ENCODE peak calls at places on chromosomes 6 and 20, in five cellular contexts. K, A, L, Q and R are unnamed samples.

GRCh38 chr6:33417127-33417902 is 592 bp downstream of the CUTA start:
- DNase-seq in K (no peak), A (no peak), L (no peak), Q (no peak), R (peak)

GRCh38 chr20:50188879-50189680 is 1.6 kb upstream of the CEBPB start:
- DNase-seq in K (no peak), A (no peak), L (no peak), Q (no peak), R (no peak)

GRCh38 chr6:107537559-107537958 is 47.6 kb downstream of the SOBP start:
- DNase-seq in K (no peak), A (no peak), L (no peak), Q (no peak), R (no peak)

GRCh38 chr20:46312075-46312944 is 4.0 kb upstream of the CDH22 start:
- DNase-seq in K (no peak), A (peak), L (no peak), Q (peak), R (peak)

GRCh38 chr6:20907486-20908071 is 373.3 kb downstream of the CDKAL1 start:
- DNase-seq in K (no peak), A (no peak), L (no peak), Q (no peak), R (no peak)

GRCh38 chr6:55819811-55820210 is 55.6 kb downstream of the BMP5 start:
- DNase-seq in K (no peak), A (no peak), L (no peak), Q (no peak), R (no peak)

GRCh38 chr20:62631336-62632317 is 10.7 kb upstream of the SLCO4A1 start:
- DNase-seq in K (no peak), A (no peak), L (no peak), Q (no peak), R (no peak)

GRCh38 chr6:354631-355280 is 36.8 kb upstream of the IRF4 start:
- DNase-seq in K (no peak), A (no peak), L (no peak), Q (no peak), R (no peak)

GRCh38 chr6:11294263-11294662 is 61.8 kb upstream of the NEDD9 start:
- DNase-seq in K (no peak), A (no peak), L (no peak), Q (no peak), R (no peak)

GRCh38 chr6:89402776-89403175 is 9.3 kb downstream of the RRAGD start:
- DNase-seq in K (no peak), A (no peak), L (no peak), Q (no peak), R (no peak)

DNA sequence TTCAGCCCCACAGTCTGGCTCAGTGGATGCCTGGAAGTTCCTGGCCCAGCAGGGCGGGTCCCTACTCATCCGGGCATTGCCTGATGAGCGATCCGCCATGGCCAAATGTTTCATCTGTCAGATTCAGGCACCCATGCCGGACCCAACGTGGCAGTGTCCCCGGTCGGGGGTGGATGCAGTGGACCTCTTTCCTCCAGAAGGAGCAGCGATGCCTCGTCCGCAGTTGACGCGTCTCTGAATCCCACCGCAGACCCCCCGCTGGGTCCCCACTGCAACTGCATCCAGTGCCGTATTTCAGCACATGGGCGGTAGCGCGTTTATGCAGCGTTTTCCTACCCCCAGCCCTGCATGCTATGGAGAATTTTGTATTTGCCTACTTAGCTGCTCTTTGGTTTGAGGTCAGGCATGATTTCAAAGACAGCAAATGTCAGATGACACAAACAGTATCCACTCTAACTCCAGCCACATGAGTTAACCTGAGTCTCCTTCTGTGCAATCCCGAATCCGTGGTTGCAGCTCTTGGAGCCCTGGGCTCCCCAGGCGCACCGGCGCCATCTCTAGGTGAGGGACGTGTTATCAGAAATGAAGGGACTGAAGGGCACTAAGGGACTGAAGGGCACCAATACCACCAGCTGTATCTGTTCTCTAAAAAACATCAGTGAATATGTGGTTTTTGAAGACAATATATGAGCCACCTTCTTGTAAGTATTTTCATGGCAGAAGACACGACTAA is 72.6 kb upstream of the THBS2 start:
- DNase-seq in K (no peak), A (no peak), L (no peak), Q (peak), R (no peak)
- TF ChIP-seq CTCF in K (peak), A (no peak), L (no peak), Q (peak), R (no peak)

GRCh38 chr6:76839505-76839904 is 623.8 kb downstream of the HTR1B start:
- DNase-seq in K (no peak), A (no peak), L (no peak), Q (no peak), R (no peak)

GRCh38 chr6:76840865-76841264 is 622.4 kb downstream of the HTR1B start:
- DNase-seq in K (no peak), A (no peak), L (no peak), Q (no peak), R (no peak)

GRCh38 chr6:76840025-76840745 is 623.1 kb downstream of the HTR1B start:
- DNase-seq in K (no peak), A (no peak), L (no peak), Q (no peak), R (no peak)

GRCh38 chr6:76837564-76837963 is 625.7 kb downstream of the HTR1B start:
- DNase-seq in K (no peak), A (no peak), L (no peak), Q (no peak), R (no peak)

DNA sequence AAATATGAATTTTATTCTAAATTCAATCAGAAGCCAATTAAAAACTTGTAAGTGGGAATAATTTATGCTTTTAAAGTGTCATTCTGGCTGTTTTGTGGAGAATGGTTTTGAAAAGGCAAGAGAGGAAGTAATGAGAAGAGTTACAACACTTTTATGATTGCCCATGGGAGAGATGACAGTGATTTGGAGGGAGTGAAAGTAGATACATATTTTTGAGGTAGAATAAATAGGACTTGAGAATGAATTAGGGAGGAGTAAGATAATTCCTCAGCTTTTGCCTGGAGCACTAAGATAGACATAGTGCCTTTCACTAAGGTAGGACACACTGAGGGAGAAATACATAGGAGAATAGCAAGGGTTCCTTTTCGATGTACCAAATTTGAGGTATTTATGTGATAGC is 619.9 kb downstream of the HTR1B start:
- DNase-seq in K (no peak), A (no peak), L (no peak), Q (no peak), R (no peak)
- TF ChIP-seq CTCF in K (no peak), A (no peak), L (no peak), Q (no peak), R (no peak)

DNA sequence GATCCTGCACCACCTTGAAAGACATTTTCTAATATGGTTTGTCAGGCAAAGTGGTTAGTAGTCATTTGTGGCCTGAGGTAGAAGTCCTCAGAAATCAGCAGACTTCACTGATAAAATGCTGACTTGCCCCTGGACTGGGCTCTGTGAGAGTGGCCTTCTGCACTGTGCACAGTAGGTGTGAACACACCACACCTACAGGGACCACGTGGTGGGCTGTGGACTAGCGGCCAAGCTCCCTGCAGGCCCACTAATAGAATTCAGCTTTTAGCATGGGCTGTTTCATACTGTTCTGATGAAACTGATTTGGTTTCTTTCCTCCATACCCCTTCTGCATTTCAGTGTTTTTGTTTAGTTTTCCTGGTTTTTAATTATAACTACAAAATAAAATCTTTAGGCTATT is 7.3 kb downstream of the BPHL start:
- DNase-seq in K (no peak), A (no peak), L (no peak), Q (no peak), R (no peak)
- TF ChIP-seq CTCF in K (no peak), A (no peak), L (no peak), Q (no peak), R (no peak)

DNA sequence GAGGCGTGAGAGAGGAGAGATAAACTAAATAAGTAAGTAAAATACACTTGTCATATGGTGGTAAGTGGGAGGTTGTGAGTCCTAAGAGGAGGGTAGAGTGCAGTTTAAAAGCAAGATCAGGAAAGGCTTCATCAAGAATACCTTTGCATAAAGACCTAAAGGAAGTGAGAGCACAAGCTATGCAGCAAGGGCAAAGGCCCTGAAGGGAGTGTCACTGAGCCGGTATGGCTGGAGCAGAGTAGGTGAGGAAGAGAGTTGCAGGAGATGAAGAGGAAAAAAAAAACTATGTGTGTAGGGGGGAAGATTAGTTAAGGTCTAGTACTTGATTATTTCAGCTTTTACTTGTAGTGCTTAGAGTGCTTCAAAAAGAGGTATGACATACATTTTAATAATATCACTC is 11.0 kb downstream of the DNAAF9 start:
- DNase-seq in K (no peak), A (no peak), L (no peak), Q (no peak), R (no peak)
- TF ChIP-seq CTCF in K (no peak), A (no peak), L (no peak), Q (no peak), R (no peak)

GRCh38 chr6:2988426-2989331 is 11.0 kb upstream of the NQO2 start:
- DNase-seq in K (no peak), A (peak), L (peak), Q (peak), R (peak)

GRCh38 chr6:2990179-2990931 is 9.3 kb upstream of the NQO2 start:
- DNase-seq in K (no peak), A (no peak), L (no peak), Q (no peak), R (no peak)

GRCh38 chr6:2988076-2988425 is 11.6 kb upstream of the NQO2 start:
- DNase-seq in K (no peak), A (no peak), L (no peak), Q (no peak), R (no peak)

GRCh38 chr6:2990932-2991506 is 8.7 kb upstream of the NQO2 start:
- DNase-seq in K (no peak), A (no peak), L (no peak), Q (no peak), R (no peak)

GRCh38 chr6:2989332-2990178 is 10.1 kb upstream of the NQO2 start:
- DNase-seq in K (peak), A (peak), L (peak), Q (peak), R (peak)
- TF ChIP-seq CTCF in K (no peak), A (peak), L (no peak), Q (no peak), R (no peak)

DNA sequence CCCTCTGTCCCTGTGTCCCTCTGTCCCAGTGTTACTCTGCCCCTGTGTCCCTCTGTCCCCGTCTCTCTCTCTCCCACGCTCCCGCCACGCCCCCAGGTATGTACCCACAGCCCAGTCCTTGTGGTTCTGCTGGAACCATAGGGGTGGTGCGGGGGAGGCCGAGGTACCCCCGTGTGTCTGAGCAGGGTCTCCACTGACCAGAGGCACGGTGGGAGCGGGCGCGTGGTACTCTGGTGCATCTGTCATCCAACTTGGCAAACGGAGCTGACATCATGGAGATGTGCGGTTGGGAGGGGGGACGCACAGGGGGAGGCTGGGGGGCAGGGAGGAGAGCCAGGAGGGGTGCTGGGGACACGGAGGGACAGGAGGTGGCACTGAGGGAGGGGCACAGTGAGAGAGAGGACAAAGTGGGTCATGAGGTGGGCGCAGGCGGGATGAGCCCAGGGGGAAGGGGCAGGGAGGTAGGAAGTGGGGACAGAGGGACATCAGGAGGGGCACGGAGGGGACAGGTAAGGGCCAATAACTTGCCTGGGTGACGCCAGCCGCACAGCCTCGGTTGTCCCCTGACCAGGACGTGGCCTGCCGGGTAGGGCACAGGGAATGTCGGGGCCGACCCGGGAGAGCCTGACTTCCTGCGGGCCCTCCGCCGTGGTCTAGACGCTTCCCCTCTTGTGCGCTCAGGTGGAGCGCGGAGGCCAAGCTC is 163.6 kb upstream of the PDE10A start:
- DNase-seq in K (no peak), A (no peak), L (no peak), Q (no peak), R (no peak)
- TF ChIP-seq CTCF in K (no peak), A (no peak), L (no peak), Q (no peak), R (no peak)

DNA sequence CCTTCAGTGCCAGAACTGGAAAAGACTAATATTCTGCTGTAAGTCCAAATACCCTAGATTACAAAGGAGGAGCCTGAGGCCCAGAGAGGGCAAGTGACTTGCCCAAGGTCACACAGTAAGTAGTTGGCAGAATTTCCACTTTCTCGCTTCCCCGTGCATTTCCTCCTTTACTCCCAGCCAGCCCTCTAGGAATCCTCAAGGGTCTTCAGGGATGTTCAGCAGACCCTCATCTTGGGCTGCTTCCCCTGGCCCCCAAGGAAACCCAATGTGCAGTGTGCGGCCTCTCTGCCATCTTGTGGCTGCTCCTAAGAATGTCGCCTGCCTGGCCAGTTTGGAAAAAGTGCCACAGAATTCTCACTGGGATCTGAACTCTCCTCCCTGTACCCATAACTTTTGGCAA is 217.7 kb upstream of the LRFN2 start:
- DNase-seq in K (no peak), A (no peak), L (no peak), Q (peak), R (no peak)
- TF ChIP-seq CTCF in K (peak), A (peak), L (no peak), Q (peak), R (peak)

DNA sequence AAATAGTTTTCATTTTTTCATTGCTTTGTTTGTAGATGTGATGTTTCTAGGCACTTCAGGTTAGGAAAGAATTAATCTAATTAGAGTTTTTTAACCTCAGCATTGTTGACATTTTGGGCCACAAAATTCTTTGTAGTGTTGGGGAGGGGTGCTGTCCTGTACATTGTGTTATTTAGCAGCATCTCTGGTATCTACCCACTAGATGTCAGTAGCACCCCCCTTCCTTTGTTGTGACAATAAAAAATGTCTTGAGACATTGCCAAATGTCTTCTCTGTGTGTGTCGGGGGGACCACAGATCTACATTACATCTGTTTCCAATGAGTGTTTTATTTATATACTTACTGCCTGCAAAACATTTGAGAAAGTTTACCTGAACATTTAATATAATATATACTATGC is 45.6 kb downstream of the EYA4 start:
- DNase-seq in K (no peak), A (no peak), L (no peak), Q (no peak), R (no peak)
- TF ChIP-seq CTCF in K (peak), A (peak), L (no peak), Q (peak), R (peak)

DNA sequence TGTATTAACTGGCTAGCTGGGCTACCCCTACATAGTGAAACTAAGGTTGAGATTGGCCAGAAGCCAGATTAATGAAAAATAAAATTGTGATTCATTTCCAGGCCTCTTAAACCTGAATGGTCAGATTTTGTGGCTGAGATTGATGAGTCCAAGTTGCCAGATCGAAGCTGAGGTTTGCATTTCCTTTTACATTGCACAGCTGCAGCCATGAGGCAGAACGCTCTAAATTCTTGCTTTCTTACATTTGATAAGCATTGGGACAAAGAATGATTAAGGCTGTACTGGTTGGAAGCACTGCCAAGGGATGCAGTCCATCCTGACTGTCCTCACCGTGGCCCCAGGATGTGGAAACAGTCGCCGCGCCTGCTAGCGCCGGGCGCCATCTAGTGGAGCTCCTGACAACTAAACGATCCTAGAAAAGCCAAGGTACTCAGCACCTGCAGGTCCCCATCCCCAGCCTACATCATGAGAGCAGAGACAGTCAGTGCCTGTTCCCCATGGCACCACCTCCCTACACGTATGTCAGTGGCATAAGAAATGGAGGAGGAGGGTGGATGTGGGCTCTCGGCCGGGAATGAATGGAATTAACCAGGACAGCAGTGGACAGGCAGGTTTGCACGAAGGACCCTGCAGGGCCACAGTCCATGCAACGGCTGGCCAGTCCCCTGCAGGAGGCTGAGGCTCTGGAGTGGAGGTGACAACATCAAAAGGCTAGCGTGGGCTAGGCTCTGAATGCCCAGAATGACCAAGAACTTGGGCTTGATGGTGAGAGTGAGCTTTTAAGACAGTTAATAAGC is 19.0 kb downstream of the PXDC1 start:
- DNase-seq in K (no peak), A (peak), L (peak), Q (peak), R (peak)
- TF ChIP-seq CTCF in K (peak), A (peak), L (peak), Q (peak), R (peak)